ENCODE peak calls at places on chromosomes 11 and 22, in five cellular contexts. N is tibial nerve; J is cardiac muscle cell; A is effector memory CD4-positive, alpha-beta T cell; W is foreskin fibroblast. V is an unnamed sample.

GRCh38 chr11:7982582-7983119 is 4.5 kb upstream of the EIF3F start:
- DNase-seq in W (no peak), N (no peak), A (no peak), J (no peak), V (no peak)

GRCh38 chr11:57668467-57668890 is 565 bp downstream of the ZDHHC5 start:
- DNase-seq in A (no peak), N (no peak), W (no peak), J (no peak), V (no peak)

GRCh38 chr11:2383823-2384722 is 7.0 kb downstream of the CD81 start:
- DNase-seq in J (no peak), A (peak; percentile 48), W (peak; percentile 36), N (no peak), V (no peak)

GRCh38 chr11:129023968-129024676 is 81.5 kb upstream of the TP53AIP1 start:
- DNase-seq in A (no peak), N (no peak), W (peak; percentile 7), J (peak; percentile 34), V (no peak)

GRCh38 chr11:36356201-36356600 is 60.1 kb downstream of the PRR5L start:
- DNase-seq in W (no peak), N (no peak), A (no peak), J (no peak), V (no peak)

GRCh38 chr11:70443043-70444030 is 45.0 kb downstream of the CTTN start:
- DNase-seq in A (no peak), W (no peak), J (no peak), N (no peak), V (no peak)

GRCh38 chr11:119055901-119056300 is 1.1 kb downstream of the HYOU1 start:
- DNase-seq in J (no peak), A (no peak), W (peak; percentile 61), N (no peak), V (no peak)

GRCh38 chr11:127564803-127565202 is 564.2 kb upstream of the KIRREL3 start:
- DNase-seq in J (no peak), N (no peak), W (no peak), A (no peak), V (no peak)

GRCh38 chr11:17394743-17395390 is 6.4 kb upstream of the KCNJ11 start:
- DNase-seq in A (no peak), W (no peak), N (no peak), J (no peak), V (no peak)

GRCh38 chr22:31350410-31350863 is 4.3 kb upstream of the PATZ1 start:
- DNase-seq in A (no peak), J (peak; percentile 28), N (no peak), W (peak; percentile 33), V (no peak)

GRCh38 chr11:128310676-128311445 is 276.5 kb downstream of the ETS1 start:
- DNase-seq in W (no peak), J (no peak), N (no peak), A (no peak), V (no peak)

GRCh38 chr11:94639901-94640721 is 72.9 kb downstream of the PIWIL4 start:
- DNase-seq in W (no peak), N (no peak), J (no peak), A (no peak), V (no peak)

GRCh38 chr11:37506516-37506915 is 908.5 kb upstream of the RAG2 start:
- DNase-seq in J (no peak), N (no peak), A (no peak), W (peak; percentile 21), V (peak; percentile 12)

GRCh38 chr11:2807801-2808241 is 77.8 kb downstream of the CDKN1C start:
- DNase-seq in J (no peak), W (no peak), N (no peak), A (no peak), V (no peak)

GRCh38 chr11:14908214-14908880 is 16.3 kb upstream of the CYP2R1 start:
- DNase-seq in W (peak; percentile 75), A (no peak), J (peak; percentile 44), N (peak; percentile 19), V (no peak)

GRCh38 chr11:26134053-26134452 is 197.9 kb upstream of the ANO3 start:
- DNase-seq in W (no peak), J (no peak), N (no peak), A (no peak), V (no peak)

GRCh38 chr11:26137651-26138050 is 194.3 kb upstream of the ANO3 start:
- DNase-seq in W (peak; percentile 67), N (no peak), A (no peak), J (no peak), V (no peak)

DNA sequence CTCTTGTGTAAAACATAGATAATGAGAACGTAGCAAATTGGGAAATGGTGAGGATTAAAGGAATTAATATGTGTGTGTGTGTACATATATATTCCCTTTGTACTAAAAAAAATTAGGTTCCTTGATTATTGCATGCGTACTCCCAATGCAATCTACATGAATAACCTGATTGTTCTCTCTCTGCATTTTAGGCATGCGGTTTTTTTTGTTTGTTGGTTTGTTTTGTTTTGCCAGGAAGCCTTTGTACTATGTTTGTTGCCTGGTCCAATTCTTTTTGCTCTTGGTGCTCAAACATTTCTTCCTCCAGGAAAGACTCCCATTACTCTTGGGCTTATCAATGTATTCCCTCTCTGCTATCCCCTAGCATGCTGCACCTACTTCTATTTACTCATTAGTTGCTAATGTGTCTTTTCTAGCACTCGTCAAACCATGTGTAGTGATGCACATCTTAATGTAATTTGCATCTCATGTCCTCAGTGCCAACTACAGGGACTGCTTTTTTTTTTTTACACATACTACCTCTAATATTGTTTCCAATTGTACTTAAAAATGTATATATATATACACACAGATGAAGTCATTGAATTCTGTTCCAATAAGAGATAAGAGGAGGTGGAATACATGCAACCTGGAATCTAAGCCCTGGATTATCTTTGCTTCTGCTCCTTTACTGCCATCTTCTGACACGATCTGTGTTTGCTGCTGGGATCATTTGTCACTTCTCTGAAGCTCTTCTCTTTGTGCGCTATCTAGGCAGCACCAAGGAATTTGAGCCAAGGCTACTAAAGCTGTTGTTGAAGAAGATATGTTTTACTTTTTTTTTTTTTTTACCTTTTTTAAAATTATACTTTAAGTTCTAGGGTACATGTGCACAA is 197.2 kb upstream of the ANO3 start:
- DNase-seq in W (peak; percentile 68), N (no peak), J (peak; percentile 16), A (no peak), V (no peak)
- H3K4me3 ChIP-seq in W (no peak overlapping the region), N (no peak overlapping the region), J (no peak overlapping the region), A (no peak overlapping the region), V (no peak overlapping the region)

DNA sequence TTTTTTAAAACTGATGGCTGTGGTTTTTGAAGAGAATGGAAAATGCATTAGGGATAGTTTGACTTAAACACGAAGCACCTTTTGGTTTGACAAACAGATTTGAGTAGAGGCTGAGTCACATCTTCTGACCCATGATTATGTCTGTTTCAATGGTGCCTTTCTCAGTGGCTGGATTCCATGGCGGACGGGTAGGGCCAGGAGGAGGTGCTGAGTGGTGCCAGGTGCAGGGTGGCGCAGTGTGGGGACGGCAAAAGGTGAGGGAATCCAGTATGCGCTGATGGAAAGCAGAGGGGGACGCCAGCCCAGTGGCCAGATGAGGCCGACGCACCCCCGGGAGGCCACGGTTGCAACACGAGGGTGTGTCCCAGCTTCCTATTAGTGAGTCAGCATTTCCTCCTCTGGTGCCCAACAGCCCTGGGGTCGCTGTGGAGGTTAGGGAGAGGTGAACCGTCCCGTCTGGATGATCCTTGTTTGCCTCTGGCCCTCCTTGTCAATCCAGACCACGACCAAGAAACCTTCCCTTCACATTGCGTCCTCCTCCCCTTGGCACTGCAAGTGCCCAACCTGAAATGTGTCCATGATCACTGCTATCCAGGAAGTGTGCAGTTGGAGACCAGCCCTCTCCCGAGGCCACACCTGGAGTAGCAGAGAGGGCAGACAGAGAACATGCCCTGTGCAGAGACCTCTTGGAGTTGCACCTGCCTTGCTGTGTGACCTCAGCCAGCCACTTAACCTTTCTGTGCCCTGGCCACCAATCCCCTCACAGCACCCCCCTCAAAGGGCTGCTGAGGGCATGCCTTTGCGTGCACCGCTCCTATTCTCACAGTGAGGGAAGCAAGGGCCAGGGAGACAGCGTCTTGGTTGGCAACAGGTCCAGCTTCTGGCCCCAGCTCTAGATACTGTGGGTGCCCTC is 32.5 kb upstream of the ATXN10 start:
- DNase-seq in N (peak; percentile 70), A (no peak), W (peak; percentile 47), J (no peak), V (no peak)
- H3K4me3 ChIP-seq in N (no peak overlapping the region), A (no peak overlapping the region), W (no peak overlapping the region), J (no peak overlapping the region), V (no peak overlapping the region)

DNA sequence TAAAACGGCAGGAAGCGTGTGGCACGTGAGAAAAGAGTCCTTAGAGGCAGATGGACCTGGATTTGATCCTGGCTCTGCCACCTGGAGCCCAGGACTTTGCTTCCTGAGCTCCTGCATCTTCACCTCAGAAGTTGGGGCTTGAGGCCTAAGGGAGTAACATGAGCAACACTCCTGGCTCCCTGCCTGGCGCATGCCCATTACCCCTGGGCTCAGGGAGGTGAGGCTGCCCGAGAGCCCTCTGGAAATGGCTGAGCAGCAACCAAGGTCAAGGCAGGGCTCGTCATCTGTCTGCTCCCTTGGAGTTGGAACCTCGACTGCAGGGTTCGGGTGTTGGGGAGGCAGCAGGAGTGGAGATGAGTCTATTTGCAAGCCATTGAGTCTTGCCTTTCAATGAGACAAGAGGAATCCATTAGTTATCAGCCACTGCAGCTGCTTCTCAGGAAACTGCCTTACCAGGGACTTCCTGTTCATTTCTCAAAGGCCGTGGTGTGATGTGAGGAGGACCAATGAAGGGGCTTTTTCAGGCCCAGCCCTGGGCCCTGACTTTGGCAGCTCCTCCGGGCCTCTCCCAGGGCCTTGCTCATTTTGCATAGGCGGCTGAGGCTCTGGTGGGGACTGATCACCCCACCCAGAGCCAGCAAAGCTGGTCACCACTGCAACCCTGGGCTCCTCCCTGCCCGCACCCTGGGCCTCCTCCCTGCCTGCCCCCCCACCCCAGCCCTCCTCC is 6.3 kb downstream of the FADS2 start:
- DNase-seq in J (peak; percentile 13), W (peak; percentile 61), A (peak; percentile 14), N (peak; percentile 35), V (peak; percentile 54)
- H3K4me3 ChIP-seq in J (no peak overlapping the region), W (peak overlapping the region; percentile 1), A (no peak overlapping the region), N (no peak overlapping the region), V (no peak overlapping the region)

GRCh38 chr22:48256776-48257689 is 1494.6 kb downstream of the TBC1D22A start:
- DNase-seq in A (no peak), W (no peak), N (no peak), J (no peak), V (no peak)
- H3K4me3 ChIP-seq in A (no peak overlapping the region), W (no peak overlapping the region), N (no peak overlapping the region), J (no peak overlapping the region), V (no peak overlapping the region)

DNA sequence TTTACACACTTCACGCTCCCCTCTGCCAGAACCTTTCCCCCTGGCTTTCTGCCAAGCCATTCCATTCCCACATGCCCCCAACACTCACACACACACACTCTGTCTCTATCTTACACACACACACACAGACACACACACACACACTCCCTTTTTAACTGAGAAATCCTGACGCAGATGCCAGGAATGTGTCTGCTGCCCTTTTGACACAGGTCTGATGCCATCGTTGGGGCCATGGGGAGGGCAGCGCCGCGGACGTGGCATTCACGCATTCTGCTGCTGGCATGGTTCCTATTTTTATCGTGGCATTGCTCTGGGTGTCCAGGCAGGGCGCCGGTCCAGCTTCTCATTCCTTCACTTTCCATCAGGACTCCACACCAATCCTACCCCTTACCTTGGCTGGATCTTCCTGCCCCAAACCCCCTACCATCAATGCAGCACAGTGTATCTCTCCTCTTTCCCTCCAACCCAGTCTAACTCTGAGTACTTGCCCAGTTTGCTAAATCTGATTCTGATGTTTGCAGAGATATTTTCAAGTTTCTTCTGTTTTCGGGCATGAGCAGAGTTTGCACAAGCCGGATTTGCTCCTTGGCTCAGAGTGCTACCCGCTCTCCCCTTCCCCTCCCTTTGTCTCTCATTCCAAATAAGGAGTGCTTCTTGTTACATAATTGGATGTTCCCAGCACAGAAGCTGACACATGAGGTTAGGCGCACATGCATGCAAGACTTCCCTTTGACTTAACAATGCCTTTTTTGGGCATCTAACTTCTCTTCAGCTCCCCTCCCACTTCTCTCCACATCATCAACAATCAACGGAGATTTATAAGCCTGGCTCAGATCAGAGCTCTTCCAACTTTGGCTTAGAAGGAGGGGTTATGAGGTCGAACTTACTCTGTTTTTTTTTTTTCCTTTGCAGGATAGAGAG is 18.8 kb downstream of the SNX19 start:
- DNase-seq in W (peak; percentile 91), J (no peak), A (no peak), N (peak; percentile 44), V (peak; percentile 80)
- H3K4me3 ChIP-seq in W (no peak overlapping the region), J (no peak overlapping the region), A (no peak overlapping the region), N (no peak overlapping the region), V (no peak overlapping the region)